ENCODE peak calls at places on chromosomes 6 and 20, in eight cellular contexts. F, U, B, N, Y, G, L and X are unnamed samples.
A peak's percentile ranks its signal among the peaks of the same experiment; 100 is the strongest.

GRCh38 chr20:17369506-17369905 is 142.7 kb downstream of the PCSK2 start:
- DNase-seq in F (no peak), U (no peak), B (no peak), N (no peak), Y (no peak), G (no peak), L (no peak), X (no peak)

GRCh38 chr6:36386495-36387439 is 702 bp downstream of the ETV7 start:
- DNase-seq in F (peak; percentile 75), U (no peak), B (peak; percentile 68), N (no peak), Y (peak; percentile 64), G (peak; percentile 21), L (peak; percentile 47), X (no peak)

GRCh38 chr6:109062216-109062615 is 32.4 kb downstream of the SESN1 start:
- DNase-seq in F (no peak), U (no peak), B (no peak), N (no peak), Y (no peak), G (no peak), L (no peak), X (no peak)

GRCh38 chr6:123965894-123966293 is 162.2 kb downstream of the NKAIN2 start:
- DNase-seq in F (peak; percentile 5), U (no peak), B (peak; percentile 38), N (no peak), Y (no peak), G (no peak), L (no peak), X (peak; percentile 45)

GRCh38 chr6:12051861-12052368 is 39.8 kb downstream of the HIVEP1 start:
- DNase-seq in F (no peak), U (no peak), B (no peak), N (no peak), Y (no peak), G (peak; percentile 74), L (peak; percentile 40), X (no peak)

GRCh38 chr20:58875541-58876134 is 23.1 kb downstream of the GNAS start:
- DNase-seq in F (no peak), U (no peak), B (no peak), N (no peak), Y (no peak), G (no peak), L (no peak), X (no peak)

GRCh38 chr6:6657085-6657819 is 68.7 kb downstream of the LY86 start:
- DNase-seq in F (peak; percentile 28), U (no peak), B (no peak), N (no peak), Y (no peak), G (no peak), L (no peak), X (no peak)

GRCh38 chr6:10417681-10418104 is 2.8 kb upstream of the TFAP2A start:
- DNase-seq in F (no peak), U (no peak), B (peak; percentile 70), N (no peak), Y (no peak), G (no peak), L (no peak), X (no peak)

GRCh38 chr6:41022294-41022693 is 16.7 kb downstream of the UNC5CL start:
- DNase-seq in F (peak; percentile 13), U (no peak), B (peak; percentile 77), N (no peak), Y (peak; percentile 42), G (no peak), L (no peak), X (no peak)

GRCh38 chr6:137867685-137868509 is 838 bp downstream of the TNFAIP3 start:
- DNase-seq in F (no peak), U (peak; percentile 38), B (peak; percentile 48), N (no peak), Y (no peak), G (peak; percentile 53), L (peak; percentile 60), X (no peak)

GRCh38 chr6:111922454-111923297 is 49.4 kb upstream of the FYN start:
- DNase-seq in F (peak; percentile 70), U (no peak), B (peak; percentile 44), N (no peak), Y (no peak), G (no peak), L (no peak), X (no peak)

GRCh38 chr6:105120570-105120969 is 59.2 kb downstream of the POPDC3 start:
- DNase-seq in F (no peak), U (no peak), B (no peak), N (no peak), Y (no peak), G (no peak), L (no peak), X (no peak)
- H3K36me3 ChIP-seq in F (peaks cover 55% of the 10 kb centered on the region), U (no peaks in the 10 kb centered on the region), B (peaks cover 20% of the 10 kb centered on the region), N (peaks cover 77% of the 10 kb centered on the region), Y (no peaks in the 10 kb centered on the region), G (no peaks in the 10 kb centered on the region), L (no peaks in the 10 kb centered on the region), X (no peaks in the 10 kb centered on the region)

GRCh38 chr20:13432126-13432525 is 206.6 kb downstream of the TASP1 start:
- DNase-seq in F (no peak), U (no peak), B (no peak), N (no peak), Y (no peak), G (no peak), L (no peak), X (no peak)

GRCh38 chr20:13426870-13427269 is 205.8 kb downstream of the ISM1 start:
- DNase-seq in F (no peak), U (no peak), B (no peak), N (no peak), Y (no peak), G (no peak), L (no peak), X (no peak)

GRCh38 chr20:13425401-13425800 is 204.3 kb downstream of the ISM1 start:
- DNase-seq in F (no peak), U (no peak), B (no peak), N (no peak), Y (no peak), G (no peak), L (no peak), X (no peak)

GRCh38 chr20:13428684-13429083 is 207.6 kb downstream of the ISM1 start:
- DNase-seq in F (no peak), U (no peak), B (no peak), N (no peak), Y (no peak), G (no peak), L (no peak), X (no peak)

DNA sequence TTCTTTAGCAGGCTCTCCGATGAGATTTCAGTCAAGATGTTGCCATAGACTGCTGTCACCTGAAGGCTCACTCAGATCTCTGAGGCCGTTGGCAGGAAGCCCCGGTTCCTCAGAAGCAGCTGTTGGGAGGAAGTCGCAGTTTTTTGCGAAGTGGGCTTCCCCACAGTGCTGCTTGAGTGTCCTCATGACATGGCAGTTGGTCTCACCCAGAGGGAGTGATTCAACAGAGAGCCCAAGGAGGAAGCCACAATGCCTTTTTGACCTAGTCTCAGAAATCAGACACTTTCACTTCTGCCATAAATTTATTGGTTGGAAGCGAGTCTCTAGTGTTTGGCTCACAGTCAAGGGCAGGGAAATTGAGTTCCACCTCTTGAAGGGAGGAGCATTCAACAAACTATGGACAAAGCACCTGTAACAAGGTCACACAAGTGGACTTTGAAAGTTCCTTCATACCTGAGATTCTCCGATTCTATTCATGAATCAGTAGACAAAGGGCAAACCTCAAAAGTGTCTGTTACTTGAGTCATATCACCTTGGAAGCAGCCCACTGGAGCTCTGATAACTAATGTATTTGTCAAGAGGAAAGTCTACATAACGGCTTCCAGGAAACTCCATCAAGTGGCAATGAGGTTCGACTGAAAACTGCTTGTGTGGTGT is 208.3 kb downstream of the TASP1 start:
- DNase-seq in F (no peak), U (no peak), B (peak; percentile 47), N (no peak), Y (peak; percentile 32), G (no peak), L (no peak), X (peak; percentile 42)
- H3K36me3 ChIP-seq in F (no peaks in the 10 kb centered on the region), U (no peaks in the 10 kb centered on the region), B (peaks cover 3% of the 10 kb centered on the region), N (peaks cover 23% of the 10 kb centered on the region), Y (no peaks in the 10 kb centered on the region), G (no peaks in the 10 kb centered on the region), L (no peaks in the 10 kb centered on the region), X (no peaks in the 10 kb centered on the region)

DNA sequence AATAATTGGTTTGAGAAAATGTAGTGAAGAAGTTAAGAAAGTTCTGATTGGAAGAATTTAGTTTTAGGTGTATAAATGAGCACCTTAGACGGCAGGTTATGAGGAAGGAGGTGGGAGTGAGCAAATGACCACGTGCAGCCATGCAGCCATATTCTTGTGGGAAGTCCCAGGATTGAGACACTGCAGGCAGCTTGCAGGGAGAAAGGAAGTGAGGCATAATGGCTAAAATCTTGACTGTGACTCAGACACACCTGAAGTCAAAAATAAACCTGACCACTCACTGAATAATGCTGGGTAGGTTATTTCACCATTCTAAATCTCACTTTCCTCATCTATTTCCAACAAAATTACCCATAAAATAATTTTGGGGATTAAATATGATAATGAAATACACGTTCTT is 16.6 kb downstream of the DSE start:
- DNase-seq in F (peak; percentile 68), U (no peak), B (peak; percentile 96), N (no peak), Y (no peak), G (no peak), L (no peak), X (no peak)
- H3K36me3 ChIP-seq in F (no peaks in the 10 kb centered on the region), U (no peaks in the 10 kb centered on the region), B (no peaks in the 10 kb centered on the region), N (no peaks in the 10 kb centered on the region), Y (no peaks in the 10 kb centered on the region), G (no peaks in the 10 kb centered on the region), L (no peaks in the 10 kb centered on the region), X (no peaks in the 10 kb centered on the region)

GRCh38 chr6:63578757-63579156 is 6.5 kb downstream of the LOC128125822 start:
- DNase-seq in F (no peak), U (no peak), B (no peak), N (no peak), Y (no peak), G (no peak), L (no peak), X (no peak)

GRCh38 chr6:63574554-63574900 is 2.2 kb downstream of the LOC128125822 start:
- DNase-seq in F (no peak), U (no peak), B (no peak), N (no peak), Y (no peak), G (no peak), L (no peak), X (no peak)

GRCh38 chr6:63576147-63576772 is 4.0 kb downstream of the LOC128125822 start:
- DNase-seq in F (no peak), U (no peak), B (no peak), N (no peak), Y (no peak), G (no peak), L (no peak), X (no peak)

GRCh38 chr6:63579937-63580703 is 7.8 kb downstream of the LOC128125822 start:
- DNase-seq in F (no peak), U (no peak), B (no peak), N (no peak), Y (no peak), G (no peak), L (no peak), X (no peak)

DNA sequence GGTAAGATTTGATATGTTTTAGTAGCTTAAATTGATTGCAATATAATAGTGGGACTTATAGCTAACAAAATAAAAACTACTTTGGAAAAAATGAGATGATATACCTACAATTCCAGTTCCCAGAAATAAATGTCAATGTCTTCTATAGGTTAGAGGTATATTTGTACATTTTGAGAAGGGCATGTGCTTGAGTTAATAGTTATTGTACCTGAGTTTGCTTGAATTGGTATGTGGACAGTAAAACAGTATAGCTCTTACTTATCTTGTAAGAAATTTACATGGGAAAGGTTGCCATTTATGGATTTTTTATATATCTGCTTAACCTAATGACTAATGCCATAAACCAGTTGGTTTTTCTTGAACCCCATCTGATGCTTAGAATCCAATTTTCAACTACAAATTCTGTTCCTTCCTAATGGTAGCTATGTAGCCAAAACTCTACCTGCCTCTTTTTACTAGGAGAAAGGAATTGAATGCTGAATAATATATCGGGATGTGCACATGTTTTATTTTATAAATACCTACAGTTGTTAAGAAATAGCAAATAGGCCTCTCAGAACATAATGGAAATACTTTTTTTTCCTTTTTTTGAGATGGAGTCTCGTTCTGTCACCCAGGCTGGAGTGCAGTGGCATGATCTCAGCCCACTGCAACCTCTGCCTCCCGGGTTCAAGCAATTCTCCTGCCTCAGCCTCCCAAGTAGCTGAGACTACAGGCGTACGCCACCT is 4.9 kb downstream of the LOC128125822 start:
- DNase-seq in F (no peak), U (no peak), B (no peak), N (no peak), Y (no peak), G (no peak), L (no peak), X (no peak)
- H3K36me3 ChIP-seq in F (peaks cover 53% of the 10 kb centered on the region), U (peaks cover 15% of the 10 kb centered on the region), B (peaks cover 52% of the 10 kb centered on the region), N (peaks cover 57% of the 10 kb centered on the region), Y (no peaks in the 10 kb centered on the region), G (peaks cover 27% of the 10 kb centered on the region), L (peaks cover 46% of the 10 kb centered on the region), X (peaks cover 1% of the 10 kb centered on the region)